ENCODE peak calls at places on chromosome 2, in four cellular contexts. One of them, this sample, is unnamed.

GRCh38 chr2:62458206-62459035 is 47.6 kb downstream of the TMEM17 start:
- DNase-seq in T-cell: no peak
- DNase-seq in astrocyte of the spinal cord: no peak
- DNase-seq in GM20000: no peak
- DNase-seq in this sample: no peak

GRCh38 chr2:160373263-160374019 is 120.2 kb downstream of the RBMS1 start:
- DNase-seq in astrocyte of the spinal cord: no peak
- DNase-seq in GM20000: no peak
- DNase-seq in T-cell: no peak
- DNase-seq in this sample: no peak

GRCh38 chr2:159882069-159882468 is 84.1 kb upstream of the CD302 start:
- DNase-seq in GM20000: no peak
- DNase-seq in T-cell: no peak
- DNase-seq in astrocyte of the spinal cord: peak; percentile 58
- DNase-seq in this sample: no peak

GRCh38 chr2:72198532-72199241 is 51.0 kb upstream of the CYP26B1 start:
- DNase-seq in T-cell: no peak
- DNase-seq in GM20000: no peak
- DNase-seq in astrocyte of the spinal cord: peak; percentile 59
- DNase-seq in this sample: no peak

GRCh38 chr2:98191880-98192279 is 104.9 kb downstream of the VWA3B start:
- DNase-seq in GM20000: no peak
- DNase-seq in T-cell: no peak
- DNase-seq in astrocyte of the spinal cord: no peak
- DNase-seq in this sample: no peak

GRCh38 chr2:197079832-197080555 is 153.5 kb upstream of the PGAP1 start:
- DNase-seq in astrocyte of the spinal cord: peak; percentile 79
- DNase-seq in T-cell: no peak
- DNase-seq in GM20000: no peak
- DNase-seq in this sample: no peak

GRCh38 chr2:26008851-26009566 is 24.9 kb upstream of the RAB10 start:
- DNase-seq in GM20000: no peak
- DNase-seq in astrocyte of the spinal cord: no peak
- DNase-seq in T-cell: no peak
- DNase-seq in this sample: no peak

GRCh38 chr2:208001924-208002323 is 23.4 kb downstream of the PLEKHM3 start:
- DNase-seq in T-cell: no peak
- DNase-seq in astrocyte of the spinal cord: no peak
- DNase-seq in GM20000: no peak
- DNase-seq in this sample: no peak

GRCh38 chr2:109214651-109215371 is 85.8 kb downstream of the SH3RF3 start:
- DNase-seq in astrocyte of the spinal cord: no peak
- DNase-seq in T-cell: no peak
- DNase-seq in GM20000: no peak
- DNase-seq in this sample: no peak

GRCh38 chr2:164456599-164456998 is 164.7 kb downstream of the GRB14 start:
- DNase-seq in GM20000: no peak
- DNase-seq in astrocyte of the spinal cord: peak; percentile 57
- DNase-seq in T-cell: no peak
- DNase-seq in this sample: no peak

GRCh38 chr2:202104286-202104870 is 31.3 kb downstream of the KIAA2012 start:
- DNase-seq in T-cell: no peak
- DNase-seq in GM20000: peak; percentile 44
- DNase-seq in astrocyte of the spinal cord: peak; percentile 40
- DNase-seq in this sample: no peak

GRCh38 chr2:17506736-17507616 is 11.3 kb downstream of the RAD51AP2 start:
- DNase-seq in GM20000: no peak
- DNase-seq in astrocyte of the spinal cord: peak; percentile 20
- DNase-seq in T-cell: no peak
- DNase-seq in this sample: no peak

GRCh38 chr2:120596191-120596781 is 139.4 kb upstream of the GLI2 start:
- DNase-seq in T-cell: no peak
- DNase-seq in GM20000: no peak
- DNase-seq in astrocyte of the spinal cord: no peak
- DNase-seq in this sample: peak; percentile 71

GRCh38 chr2:73862987-73863386 is 29.8 kb upstream of the ACTG2 start:
- DNase-seq in T-cell: no peak
- DNase-seq in GM20000: no peak
- DNase-seq in astrocyte of the spinal cord: no peak
- DNase-seq in this sample: no peak